ENCODE peak calls at places on chromosome 22, in six cellular contexts. B is tibial nerve, O is pancreas, S is Karpas-422, G is DND-41, K is fibroblast of lung. M is an unnamed sample.
A peak's percentile ranks its signal among the peaks of the same experiment; 100 is the strongest.

GRCh38 chr22:25120093-25120561 is 79.5 kb upstream of the CRYBB3 start:
- DNase-seq in B (no peak), O (peak; percentile 66), S (no peak), G (peak; percentile 10), K (no peak), M (peak; percentile 85)

GRCh38 chr22:49023161-49023878 is 804.4 kb downstream of the BRD1 start:
- DNase-seq in B (no peak), O (peak; percentile 3), S (no peak), G (no peak), K (no peak), M (no peak)

GRCh38 chr22:38213319-38214247 is 11.8 kb downstream of the MAFF start:
- DNase-seq in B (no peak), O (no peak), S (no peak), G (no peak), K (no peak), M (peak; percentile 81)

GRCh38 chr22:45212306-45212709 is 28.4 kb downstream of the KIAA0930 start:
- DNase-seq in B (no peak), O (no peak), S (no peak), G (no peak), K (peak; percentile 90), M (no peak)

GRCh38 chr22:22700631-22701030 is 56.2 kb downstream of the GGTLC2 start:
- DNase-seq in B (no peak), O (no peak), S (no peak), G (no peak), K (no peak), M (no peak)

GRCh38 chr22:18035740-18036139 is 11.4 kb upstream of the MICAL3 start:
- DNase-seq in B (no peak), O (peak; percentile 57), S (peak; percentile 31), G (no peak), K (peak; percentile 32), M (peak; percentile 93)

GRCh38 chr22:39567135-39567946 is 3.2 kb upstream of the CACNA1I start:
- DNase-seq in B (no peak), O (no peak), S (peak; percentile 48), G (peak; percentile 80), K (no peak), M (no peak)

GRCh38 chr22:37496651-37497599 is 10.7 kb upstream of the MFNG start:
- DNase-seq in B (no peak), O (no peak), S (peak; percentile 74), G (no peak), K (peak; percentile 83), M (no peak)

GRCh38 chr22:43488937-43489336 is 77.1 kb downstream of the MPPED1 start:
- DNase-seq in B (no peak), O (no peak), S (no peak), G (no peak), K (no peak), M (no peak)
- H3K9me3 ChIP-seq in B (no peaks in the 10 kb centered on the region), O (no peaks in the 10 kb centered on the region), S (no peaks in the 10 kb centered on the region), G (no peaks in the 10 kb centered on the region), K (no peaks in the 10 kb centered on the region), M (no peaks in the 10 kb centered on the region)

DNA sequence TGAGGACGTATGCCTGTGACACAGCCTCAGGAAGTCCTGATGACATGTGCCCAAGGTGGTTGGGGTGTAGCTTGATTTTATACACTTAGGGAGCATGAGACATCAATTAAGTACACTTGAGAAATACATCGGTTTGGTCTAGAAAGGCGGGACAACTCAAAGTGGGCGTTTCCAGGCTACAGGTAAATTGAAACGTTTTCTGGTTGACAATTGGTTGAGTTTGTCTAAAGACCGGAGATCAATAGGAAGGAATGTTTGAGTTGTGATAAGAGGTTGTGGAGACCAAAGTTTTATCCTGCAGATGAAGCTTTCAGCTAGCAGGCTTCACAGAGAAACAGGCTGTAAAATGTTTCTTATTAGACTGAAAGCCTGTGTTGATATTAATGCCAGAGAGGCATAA is 6.8 kb downstream of the APOL3 start:
- DNase-seq in B (no peak), O (no peak), S (no peak), G (no peak), K (no peak), M (no peak)
- H3K27ac ChIP-seq in B (peak overlapping the region; percentile 90), O (no peak overlapping the region), S (no peak overlapping the region), G (no peak overlapping the region), K (no peak overlapping the region), M (peak overlapping the region; percentile 96)

GRCh38 chr22:47401592-47401898 is 639.1 kb downstream of the TBC1D22A start:
- DNase-seq in B (no peak), O (no peak), S (no peak), G (no peak), K (no peak), M (no peak)
- H3K9me3 ChIP-seq in B (no peaks in the 10 kb centered on the region), O (no peaks in the 10 kb centered on the region), S (no peaks in the 10 kb centered on the region), G (no peaks in the 10 kb centered on the region), K (no peaks in the 10 kb centered on the region), M (no peaks in the 10 kb centered on the region)

DNA sequence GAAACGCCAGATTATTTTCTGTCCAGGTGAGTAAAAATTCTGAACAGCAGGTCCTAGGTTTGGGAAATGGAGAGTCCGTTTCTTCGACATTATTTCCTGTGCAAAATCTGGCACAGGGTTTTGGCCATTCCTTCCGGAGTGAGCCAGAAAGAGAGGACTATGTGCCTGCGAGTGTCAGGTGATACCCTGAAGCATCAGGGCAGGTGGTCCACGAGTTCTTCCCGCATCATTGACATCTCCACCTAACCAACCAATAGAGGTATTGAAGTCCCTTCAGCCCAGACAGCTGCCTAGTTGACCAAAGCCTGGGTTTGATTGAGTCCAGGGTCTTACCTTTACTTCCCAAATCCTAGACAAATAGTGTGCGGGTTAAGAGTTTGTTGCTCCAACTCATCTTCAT is 808 bp downstream of the SNAP29 start:
- DNase-seq in B (no peak), O (no peak), S (no peak), G (no peak), K (no peak), M (no peak)
- H3K27ac ChIP-seq in B (peak overlapping the region; percentile 88), O (no peak overlapping the region), S (no peak overlapping the region), G (peak overlapping the region; percentile 60), K (peak overlapping the region; percentile 81), M (peak overlapping the region; percentile 74)

DNA sequence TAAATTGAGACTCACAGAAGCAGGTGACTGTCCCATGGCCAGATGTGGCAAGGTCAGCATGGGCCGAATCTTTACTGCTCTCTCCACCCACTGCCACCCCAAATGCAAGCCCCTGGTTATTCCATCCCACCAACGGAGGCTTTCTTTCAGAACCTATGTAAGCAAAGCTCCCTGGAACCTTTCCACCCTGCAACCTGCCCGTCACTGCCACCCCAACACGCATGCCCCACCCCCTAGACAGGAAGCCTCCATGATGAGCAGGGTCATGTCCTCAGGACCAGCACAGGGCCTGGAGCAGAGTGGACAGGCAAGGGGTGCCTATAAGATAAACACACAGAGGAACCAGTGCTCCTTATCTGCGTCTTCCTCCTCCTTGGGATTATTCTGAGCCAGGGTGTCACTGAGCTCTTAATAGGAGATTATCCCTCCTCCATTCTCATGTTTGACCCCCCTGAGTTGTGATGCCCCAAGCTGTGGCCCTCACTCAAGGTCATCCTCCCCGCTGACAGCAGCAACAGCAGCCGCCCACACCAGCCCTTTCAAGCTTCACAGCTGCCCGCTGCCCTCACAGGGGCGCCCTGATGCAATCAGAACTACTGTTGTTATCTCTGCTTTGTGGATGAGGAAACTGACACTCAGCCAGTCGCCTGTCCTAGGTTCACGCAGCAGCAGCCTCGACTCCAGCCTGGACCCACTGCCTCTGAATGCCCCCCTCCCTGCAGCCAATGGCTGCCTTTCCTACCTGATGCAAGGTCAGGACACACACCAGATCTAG is 647.2 kb downstream of the TBC1D22A start:
- DNase-seq in B (no peak), O (no peak), S (no peak), G (no peak), K (no peak), M (no peak)
- H3K9me3 ChIP-seq in B (no peaks in the 10 kb centered on the region), O (no peaks in the 10 kb centered on the region), S (no peaks in the 10 kb centered on the region), G (no peaks in the 10 kb centered on the region), K (no peaks in the 10 kb centered on the region), M (no peaks in the 10 kb centered on the region)

GRCh38 chr22:27718186-27719032 is 83.1 kb downstream of the MN1 start:
- DNase-seq in B (peak; percentile 30), O (no peak), S (no peak), G (no peak), K (peak; percentile 86), M (no peak)

GRCh38 chr22:27717094-27717493 is 84.5 kb downstream of the MN1 start:
- DNase-seq in B (no peak), O (no peak), S (no peak), G (no peak), K (no peak), M (no peak)

GRCh38 chr22:27720860-27721259 is 80.7 kb downstream of the MN1 start:
- DNase-seq in B (no peak), O (no peak), S (no peak), G (no peak), K (no peak), M (no peak)

GRCh38 chr22:27719535-27720227 is 81.9 kb downstream of the MN1 start:
- DNase-seq in B (no peak), O (no peak), S (peak; percentile 46), G (no peak), K (peak; percentile 22), M (no peak)

GRCh38 chr22:27719033-27719341 is 82.6 kb downstream of the MN1 start:
- DNase-seq in B (no peak), O (no peak), S (no peak), G (no peak), K (no peak), M (no peak)
- H3K27ac ChIP-seq in B (no peak overlapping the region), O (no peak overlapping the region), S (no peak overlapping the region), G (no peak overlapping the region), K (no peak overlapping the region), M (no peak overlapping the region)

DNA sequence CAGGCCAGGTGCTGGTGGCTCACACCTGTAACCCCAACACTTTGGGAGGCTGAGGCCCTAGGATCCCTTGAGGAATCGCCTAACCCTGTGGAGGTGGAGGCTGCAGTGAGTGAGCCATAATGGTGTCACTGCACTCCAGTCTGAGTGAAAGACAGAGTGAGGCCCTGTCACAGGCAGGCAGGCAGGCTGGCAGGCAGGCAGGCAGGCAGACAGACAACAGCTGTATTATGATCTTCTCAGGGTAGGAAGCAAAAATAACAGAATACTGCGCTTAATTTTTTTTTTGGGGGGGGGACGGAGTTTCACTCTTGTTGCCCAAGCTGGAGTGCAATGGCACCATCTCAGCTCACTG is 3901.6 kb upstream of the OR11H1 start:
- DNase-seq in B (no peak), O (no peak), S (no peak), G (no peak), K (no peak), M (no peak)
- H3K9me3 ChIP-seq in B (peaks cover 29% of the 10 kb centered on the region), O (no peaks in the 10 kb centered on the region), S (peaks cover 47% of the 10 kb centered on the region), G (peaks cover 47% of the 10 kb centered on the region), K (no peaks in the 10 kb centered on the region), M (no peaks in the 10 kb centered on the region)

DNA sequence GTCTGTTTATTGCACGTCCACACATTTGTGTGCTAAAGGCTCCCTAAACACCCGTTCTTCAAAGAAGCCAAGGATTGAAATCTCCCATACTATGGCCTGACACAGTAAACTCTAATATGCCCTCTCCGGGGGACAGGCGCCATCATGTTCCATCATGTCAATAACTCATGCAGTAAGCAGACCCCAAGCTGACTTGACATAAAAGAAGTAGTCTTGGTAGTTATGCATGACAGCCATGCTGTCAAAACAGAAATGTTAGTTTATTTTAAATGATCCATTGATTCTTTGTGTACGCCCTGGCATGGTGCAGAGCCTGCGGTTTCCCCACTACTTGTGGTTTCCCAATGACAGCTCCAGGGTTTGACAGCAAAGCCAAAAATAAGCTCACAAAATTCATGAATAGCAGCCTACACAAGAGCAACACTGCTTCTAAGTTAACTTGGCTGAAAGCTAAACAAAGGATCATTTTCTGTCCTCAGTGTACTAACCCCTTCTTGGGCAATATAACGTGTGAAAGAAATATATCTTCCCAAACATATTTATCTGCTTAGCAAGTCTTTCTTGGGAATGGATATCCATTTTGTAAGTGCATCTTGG is 56.5 kb upstream of the CABP7 start:
- DNase-seq in B (no peak), O (no peak), S (no peak), G (no peak), K (peak; percentile 89), M (no peak)
- H3K27ac ChIP-seq in B (no peak overlapping the region), O (no peak overlapping the region), S (no peak overlapping the region), G (no peak overlapping the region), K (no peak overlapping the region), M (no peak overlapping the region)